ENCODE peak calls at places on chromosomes 4 and X, in ten cellular contexts. F, I, A, O, S, X, W, R, N and V are unnamed samples.
A peak's percentile ranks its signal among the peaks of the same experiment; 100 is the strongest.

GRCh38 chr4:9996319-9997110 is 24.8 kb downstream of the SLC2A9 start:
- DNase-seq in R (peak; percentile 45), A (no peak), O (no peak), X (peak; percentile 22), F (no peak), S (no peak), I (peak; percentile 13), N (peak; percentile 40), W (peak; percentile 76), V (peak; percentile 79)

GRCh38 chr4:187474238-187474637 is 521.3 kb upstream of the ZFP42 start:
- DNase-seq in I (no peak), A (no peak), N (no peak), S (no peak), X (no peak), W (no peak), O (no peak), F (no peak), R (no peak), V (no peak)

GRCh38 chrX:149004936-149005335 is 500.2 kb downstream of the IDS start:
- DNase-seq in W (no peak), X (no peak), S (no peak), A (no peak), I (no peak), F (peak; percentile 30), O (no peak), R (no peak), N (no peak), V (no peak)

GRCh38 chr4:24722026-24722568 is 73.3 kb upstream of the SOD3 start:
- DNase-seq in W (no peak), S (no peak), I (peak; percentile 5), A (no peak), F (no peak), N (no peak), O (no peak), X (no peak), R (no peak), V (no peak)

GRCh38 chrX:54534271-54534670 is 4.3 kb downstream of the GNL3L start:
- DNase-seq in A (no peak), F (no peak), W (no peak), R (no peak), N (no peak), O (no peak), X (no peak), I (no peak), S (no peak), V (no peak)

GRCh38 chr4:151117371-151117962 is 18.0 kb downstream of the RPS3A start:
- DNase-seq in O (peak; percentile 68), W (peak; percentile 63), N (peak; percentile 82), A (peak; percentile 62), R (peak; percentile 69), F (peak; percentile 65), I (peak; percentile 56), S (peak; percentile 80), X (peak; percentile 59), V (peak; percentile 42)

GRCh38 chr4:170522427-170522970 is 432.7 kb upstream of the AADAT start:
- DNase-seq in W (no peak), S (no peak), I (no peak), R (no peak), F (no peak), O (peak; percentile 22), N (no peak), X (no peak), A (no peak), V (no peak)

GRCh38 chr4:92252846-92253245 is 50.9 kb upstream of the GRID2 start:
- DNase-seq in A (no peak), W (no peak), R (no peak), S (no peak), O (no peak), N (no peak), I (no peak), F (no peak), X (no peak), V (no peak)

GRCh38 chr4:146643812-146644401 is 5.2 kb downstream of the POU4F2 start:
- DNase-seq in F (no peak), A (no peak), X (no peak), R (peak; percentile 23), W (no peak), O (no peak), I (no peak), S (peak; percentile 73), N (peak; percentile 47), V (no peak)

GRCh38 chrX:72475952-72476668 is 96.5 kb downstream of the HDAC8 start:
- DNase-seq in N (no peak), X (no peak), I (no peak), W (no peak), S (no peak), O (no peak), R (no peak), F (no peak), A (no peak), V (no peak)

DNA sequence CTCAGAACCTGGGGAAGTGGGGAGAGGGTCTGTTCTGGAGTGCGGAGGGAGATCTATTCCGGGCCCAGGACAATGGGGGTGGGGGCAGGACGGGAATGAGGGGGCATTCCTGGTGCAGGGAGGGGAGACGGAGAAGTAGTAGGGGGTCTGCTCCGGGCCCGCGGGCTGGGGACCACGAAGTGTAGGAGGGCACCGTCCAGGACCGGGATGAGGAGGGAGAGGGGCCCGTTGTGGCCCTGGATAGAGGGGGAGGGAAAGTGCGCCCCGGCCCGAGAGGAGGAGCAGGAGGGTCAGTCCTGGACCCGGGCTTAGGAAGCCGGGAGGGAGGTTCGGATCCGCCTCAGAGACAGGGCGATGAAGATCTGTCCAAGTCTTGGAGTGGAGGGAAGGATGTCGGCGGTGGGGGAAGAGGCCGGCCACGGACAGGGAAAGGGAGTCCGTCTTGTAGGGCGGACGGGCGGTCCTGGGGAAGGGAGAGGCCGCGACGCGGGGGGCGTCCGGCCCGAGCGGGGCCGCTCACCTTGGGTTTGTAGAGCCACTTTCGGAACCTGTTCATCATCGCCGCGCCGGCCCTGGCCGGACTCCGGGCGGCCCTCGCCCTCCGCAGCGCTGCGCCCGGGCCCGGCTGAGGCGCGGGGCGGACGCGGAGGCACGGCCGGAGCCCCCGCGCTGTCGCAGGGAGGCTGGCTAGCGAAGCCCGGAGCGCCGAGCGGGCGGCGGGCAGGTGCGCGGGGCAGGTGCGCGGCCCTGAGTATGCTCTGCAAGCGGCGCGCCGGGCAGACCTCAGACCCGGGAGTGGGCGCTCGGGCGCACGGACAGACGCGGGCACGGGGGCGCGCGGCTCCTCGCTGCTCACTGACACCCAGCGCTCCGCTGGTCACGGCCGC is at the start of gene ZFYVE28:
- DNase-seq in S (no peak), N (no peak), W (no peak), F (no peak), I (peak; percentile 55), R (no peak), A (no peak), O (no peak), X (no peak), V (peak; percentile 71)
- H3K4me1 ChIP-seq in S (peaks cover 7% of the 10 kb centered on the region), N (peaks cover 25% of the 10 kb centered on the region), W (peaks cover 48% of the 10 kb centered on the region), F (peaks cover 6% of the 10 kb centered on the region), I (peaks cover 18% of the 10 kb centered on the region), R (peaks cover 9% of the 10 kb centered on the region), A (peaks cover 10% of the 10 kb centered on the region), O (peaks cover 37% of the 10 kb centered on the region), X (peaks cover 29% of the 10 kb centered on the region), V (peaks cover 42% of the 10 kb centered on the region)

GRCh38 chrX:112789931-112790330 is 50.7 kb downstream of the AMOT start:
- DNase-seq in I (no peak), X (no peak), N (no peak), F (no peak), A (no peak), W (no peak), S (no peak), R (no peak), O (no peak), V (no peak)
- TF ChIP-seq CTCF in I (no peak), X (no peak), N (no peak), F (no peak), A (no peak), W (no peak), S (no peak), R (no peak), O (no peak), V (no peak)

GRCh38 chr4:11512861-11513260 is 84.2 kb upstream of the HS3ST1 start:
- DNase-seq in R (no peak), O (no peak), N (no peak), S (no peak), X (no peak), W (no peak), I (no peak), A (no peak), F (no peak), V (no peak)

GRCh38 chr4:11511321-11511720 is 82.6 kb upstream of the HS3ST1 start:
- DNase-seq in W (no peak), R (no peak), F (no peak), X (no peak), A (no peak), O (no peak), S (no peak), I (no peak), N (no peak), V (no peak)

GRCh38 chr4:11518754-11519153 is 90.1 kb upstream of the HS3ST1 start:
- DNase-seq in I (no peak), X (no peak), F (no peak), S (no peak), W (no peak), N (no peak), A (no peak), R (no peak), O (no peak), V (no peak)

GRCh38 chr4:11514780-11515432 is 86.2 kb upstream of the HS3ST1 start:
- DNase-seq in S (peak; percentile 62), N (no peak), R (no peak), X (no peak), I (no peak), F (no peak), W (no peak), A (no peak), O (no peak), V (no peak)
- H3K4me1 ChIP-seq in S (peaks cover 15% of the 10 kb centered on the region), N (peaks cover 3% of the 10 kb centered on the region), R (no peaks in the 10 kb centered on the region), X (no peaks in the 10 kb centered on the region), I (no peaks in the 10 kb centered on the region), F (no peaks in the 10 kb centered on the region), W (no peaks in the 10 kb centered on the region), A (no peaks in the 10 kb centered on the region), O (no peaks in the 10 kb centered on the region), V (no peaks in the 10 kb centered on the region)

GRCh38 chr4:169013396-169013795 is 3.3 kb upstream of the CBR4 start:
- DNase-seq in R (no peak), I (no peak), W (no peak), S (no peak), X (no peak), O (no peak), N (no peak), F (no peak), A (no peak), V (no peak)

GRCh38 chr4:169012049-169012448 is 2.0 kb upstream of the CBR4 start:
- DNase-seq in W (no peak), I (no peak), X (no peak), F (no peak), S (no peak), A (no peak), N (no peak), O (no peak), R (no peak), V (no peak)

GRCh38 chr4:169010125-169011023 is at the start of gene CBR4:
- DNase-seq in O (peak; percentile 97), W (peak; percentile 97), X (peak; percentile 98), S (peak; percentile 98), A (peak; percentile 97), R (peak; percentile 99), F (peak; percentile 99), I (peak; percentile 97), N (peak; percentile 98), V (peak; percentile 97)

GRCh38 chr4:169008478-169008877 is 1.6 kb downstream of the CBR4 start:
- DNase-seq in R (no peak), X (no peak), N (no peak), S (no peak), W (no peak), I (no peak), A (no peak), F (no peak), O (no peak), V (no peak)

GRCh38 chr4:169009281-169010124 is 552 bp downstream of the CBR4 start:
- DNase-seq in W (peak; percentile 70), A (peak; percentile 80), R (peak; percentile 53), N (peak; percentile 73), I (peak; percentile 66), F (peak; percentile 53), S (peak; percentile 76), X (peak; percentile 63), O (peak; percentile 69), V (peak; percentile 82)
- TF ChIP-seq CTCF in W (no peak), A (no peak), R (peak; percentile 19), N (peak; percentile 36), I (peak; percentile 29), F (peak; percentile 50), S (peak; percentile 23), X (no peak), O (no peak), V (peak; percentile 20)